ENCODE peak calls at places on chromosome 22, in five cellular contexts. S is tibial nerve; G is left ventricle myocardium inferior; Q is heart right ventricle; I is effector memory CD4-positive, alpha-beta T cell. E is an unnamed sample.

GRCh38 chr22:40805699-40806203 is 13.4 kb downstream of the SLC25A17 start:
- DNase-seq in Q (no peak), S (no peak), G (no peak), I (no peak), E (no peak)

GRCh38 chr22:47192651-47193437 is 430.4 kb downstream of the TBC1D22A start:
- DNase-seq in I (no peak), S (no peak), Q (no peak), G (no peak), E (peak)

GRCh38 chr22:44758354-44758969 is 6.1 kb downstream of the ARHGAP8 start:
- DNase-seq in S (no peak), I (no peak), Q (no peak), G (no peak), E (no peak)

GRCh38 chr22:44888491-44888941 is 121.3 kb downstream of the PHF21B start:
- DNase-seq in I (no peak), G (no peak), S (no peak), Q (no peak), E (peak)

GRCh38 chr22:43179151-43179910 is 7.6 kb downstream of the TTLL12 start:
- DNase-seq in S (no peak), G (no peak), Q (no peak), I (no peak), E (no peak)

GRCh38 chr22:33099593-33099992 is 41.4 kb upstream of the SYN3 start:
- DNase-seq in G (no peak), S (no peak), I (no peak), Q (no peak), E (no peak)

GRCh38 chr22:37638351-37639069 is 959 bp upstream of the SH3BP1 start:
- DNase-seq in G (no peak), S (no peak), Q (no peak), I (no peak), E (no peak)

GRCh38 chr22:36733271-36733670 is 29.7 kb upstream of the CACNG2 start:
- DNase-seq in S (no peak), I (no peak), G (no peak), Q (no peak), E (no peak)

GRCh38 chr22:26576026-26576680 is 13.8 kb downstream of the TPST2 start:
- DNase-seq in S (no peak), I (no peak), G (no peak), Q (no peak), E (no peak)

GRCh38 chr22:41661713-41662112 is 27.0 kb downstream of the SNU13 start:
- DNase-seq in I (no peak), Q (no peak), S (no peak), G (no peak), E (peak)

GRCh38 chr22:45958971-45959370 is 18.0 kb downstream of the WNT7B start:
- DNase-seq in Q (no peak), S (no peak), G (no peak), I (no peak), E (no peak)

GRCh38 chr22:32331918-32332725 is 25.5 kb upstream of the RFPL3 start:
- DNase-seq in G (no peak), Q (no peak), I (no peak), S (no peak), E (peak)

GRCh38 chr22:47160781-47161520 is 398.5 kb downstream of the TBC1D22A start:
- DNase-seq in G (no peak), I (no peak), S (no peak), Q (no peak), E (peak)

GRCh38 chr22:22520020-22520656 is at the start of gene ZNF280A:
- DNase-seq in I (no peak), G (no peak), Q (no peak), S (peak), E (no peak)

GRCh38 chr22:25485626-25486545 is 78.6 kb upstream of the GRK3 start:
- DNase-seq in S (no peak), I (no peak), G (no peak), Q (no peak), E (no peak)

GRCh38 chr22:25852223-25852622 is 110.2 kb downstream of the MYO18B start:
- DNase-seq in S (no peak), G (no peak), I (no peak), Q (no peak), E (no peak)

GRCh38 chr22:27717094-27717493 is 84.5 kb downstream of the MN1 start:
- DNase-seq in S (no peak), I (no peak), Q (no peak), G (no peak), E (no peak)
- H3K27ac ChIP-seq in S (no peak), I (no peak), Q (no peak), G (no peak), E (no peak)

GRCh38 chr22:29983296-29983917 is 96.9 kb upstream of the HORMAD2 start:
- DNase-seq in G (no peak), Q (no peak), S (no peak), I (no peak), E (no peak)

GRCh38 chr22:29989446-29989845 is 90.8 kb upstream of the HORMAD2 start:
- DNase-seq in Q (no peak), I (no peak), S (no peak), G (no peak), E (no peak)

GRCh38 chr22:29988719-29989118 is 91.5 kb upstream of the HORMAD2 start:
- DNase-seq in I (no peak), S (no peak), G (no peak), Q (no peak), E (no peak)

GRCh38 chr22:29985912-29986311 is 94.4 kb upstream of the HORMAD2 start:
- DNase-seq in I (no peak), S (no peak), G (no peak), Q (no peak), E (no peak)

GRCh38 chr22:29987143-29987542 is 93.1 kb upstream of the HORMAD2 start:
- DNase-seq in S (no peak), G (no peak), I (no peak), Q (no peak), E (peak)
- H3K27ac ChIP-seq in S (no peak), G (no peak), I (no peak), Q (no peak), E (no peak)

GRCh38 chr22:23804781-23805291 is 18.1 kb downstream of the SMARCB1 start:
- DNase-seq in S (no peak), G (no peak), I (no peak), Q (no peak), E (peak)
- H3K27ac ChIP-seq in S (no peak), G (peak), I (no peak), Q (no peak), E (no peak)

DNA sequence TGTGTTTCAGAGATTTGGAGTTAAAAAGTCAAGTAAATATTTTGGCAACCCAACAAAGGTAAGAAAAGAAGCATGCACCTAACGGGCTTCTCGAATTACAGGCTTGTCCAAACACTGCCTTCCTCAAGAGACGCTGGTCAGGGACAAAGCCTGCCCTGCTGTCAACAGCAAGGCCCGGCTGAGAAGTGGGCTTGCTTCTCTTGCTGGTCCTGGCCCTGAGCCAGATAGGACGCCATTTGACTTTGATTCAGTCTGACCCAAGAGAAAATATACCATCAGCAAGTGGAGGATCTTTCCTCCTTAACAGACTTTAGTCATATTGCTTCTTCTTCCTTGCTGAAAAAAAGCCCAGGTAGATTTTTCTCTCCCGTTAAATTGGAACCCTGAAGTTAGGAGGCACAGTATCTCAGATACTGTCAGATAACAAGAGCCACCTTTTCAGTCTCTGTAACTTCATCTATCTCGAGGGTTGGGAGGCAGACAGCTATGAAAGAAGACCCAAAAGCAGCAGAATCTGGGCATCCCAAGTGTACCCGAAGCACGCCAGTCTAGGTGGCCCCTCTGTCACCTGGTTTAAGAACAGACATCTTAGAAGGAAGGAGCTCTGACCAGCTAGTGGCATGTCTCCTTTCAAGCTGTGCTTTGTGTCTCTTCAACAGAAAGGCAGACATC is 57.5 kb downstream of the C22orf31 start:
- DNase-seq in G (no peak), Q (no peak), I (no peak), S (no peak), E (no peak)
- H3K27ac ChIP-seq in G (peak), Q (no peak), I (no peak), S (peak), E (no peak)

GRCh38 chr22:17920145-17920605 is 104.2 kb downstream of the MICAL3 start:
- DNase-seq in S (no peak), I (no peak), Q (peak), G (peak), E (no peak)

GRCh38 chr22:17921871-17922821 is 102.2 kb downstream of the MICAL3 start:
- DNase-seq in Q (peak), I (no peak), S (no peak), G (peak), E (no peak)

GRCh38 chr22:17922925-17923898 is 101.1 kb downstream of the MICAL3 start:
- DNase-seq in G (no peak), Q (no peak), S (no peak), I (no peak), E (no peak)

GRCh38 chr22:17919276-17920144 is 104.9 kb downstream of the MICAL3 start:
- DNase-seq in G (peak), S (no peak), Q (peak), I (no peak), E (no peak)

DNA sequence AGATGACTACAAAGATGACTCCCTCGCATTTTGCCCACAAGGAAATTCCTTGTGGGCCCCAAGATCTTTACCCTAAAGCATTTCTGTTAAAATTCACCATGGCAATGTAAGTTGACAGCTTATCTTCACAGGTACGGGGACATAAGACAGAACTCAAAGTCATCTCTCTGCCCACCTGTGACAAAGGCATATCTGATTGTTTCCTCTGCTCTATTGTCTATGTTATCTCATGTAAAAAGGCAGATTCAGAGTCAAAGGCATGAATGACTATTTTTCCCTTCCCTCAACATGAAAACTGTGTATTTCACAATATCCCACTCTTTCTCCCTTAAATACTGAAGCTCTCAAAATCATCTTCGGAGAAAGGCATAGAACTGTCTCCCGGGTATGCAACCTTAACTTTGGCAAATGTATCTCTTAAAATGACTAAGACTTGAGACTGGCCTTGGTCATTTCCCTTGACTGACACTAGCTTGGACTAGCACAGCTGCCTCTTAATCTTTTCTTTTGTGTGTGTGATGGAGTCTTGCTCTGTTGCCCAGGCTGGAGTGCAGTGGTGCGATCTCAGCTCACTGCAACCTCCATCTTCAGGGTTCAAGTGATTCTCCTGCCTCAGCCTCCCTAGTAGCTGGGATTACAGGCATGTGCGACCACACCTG is 103.2 kb downstream of the MICAL3 start:
- DNase-seq in G (no peak), Q (no peak), S (no peak), I (no peak), E (no peak)
- H3K27ac ChIP-seq in G (peak), Q (peak), S (peak), I (no peak), E (no peak)

GRCh38 chr22:17257091-17257490 is 37.9 kb upstream of the ADA2 start:
- DNase-seq in S (no peak), I (no peak), Q (no peak), G (no peak), E (no peak)
- H3K27ac ChIP-seq in S (no peak), I (no peak), Q (peak), G (peak), E (no peak)

GRCh38 chr22:39562839-39563489 is 7.6 kb upstream of the CACNA1I start:
- DNase-seq in Q (no peak), I (no peak), S (no peak), G (no peak), E (no peak)

GRCh38 chr22:39560127-39560526 is 10.4 kb upstream of the CACNA1I start:
- DNase-seq in I (no peak), Q (no peak), G (no peak), S (no peak), E (no peak)

GRCh38 chr22:39567135-39567946 is 3.2 kb upstream of the CACNA1I start:
- DNase-seq in I (peak), S (no peak), G (no peak), Q (no peak), E (no peak)

GRCh38 chr22:39565414-39565944 is 5.1 kb upstream of the CACNA1I start:
- DNase-seq in S (no peak), Q (no peak), G (no peak), I (no peak), E (no peak)

DNA sequence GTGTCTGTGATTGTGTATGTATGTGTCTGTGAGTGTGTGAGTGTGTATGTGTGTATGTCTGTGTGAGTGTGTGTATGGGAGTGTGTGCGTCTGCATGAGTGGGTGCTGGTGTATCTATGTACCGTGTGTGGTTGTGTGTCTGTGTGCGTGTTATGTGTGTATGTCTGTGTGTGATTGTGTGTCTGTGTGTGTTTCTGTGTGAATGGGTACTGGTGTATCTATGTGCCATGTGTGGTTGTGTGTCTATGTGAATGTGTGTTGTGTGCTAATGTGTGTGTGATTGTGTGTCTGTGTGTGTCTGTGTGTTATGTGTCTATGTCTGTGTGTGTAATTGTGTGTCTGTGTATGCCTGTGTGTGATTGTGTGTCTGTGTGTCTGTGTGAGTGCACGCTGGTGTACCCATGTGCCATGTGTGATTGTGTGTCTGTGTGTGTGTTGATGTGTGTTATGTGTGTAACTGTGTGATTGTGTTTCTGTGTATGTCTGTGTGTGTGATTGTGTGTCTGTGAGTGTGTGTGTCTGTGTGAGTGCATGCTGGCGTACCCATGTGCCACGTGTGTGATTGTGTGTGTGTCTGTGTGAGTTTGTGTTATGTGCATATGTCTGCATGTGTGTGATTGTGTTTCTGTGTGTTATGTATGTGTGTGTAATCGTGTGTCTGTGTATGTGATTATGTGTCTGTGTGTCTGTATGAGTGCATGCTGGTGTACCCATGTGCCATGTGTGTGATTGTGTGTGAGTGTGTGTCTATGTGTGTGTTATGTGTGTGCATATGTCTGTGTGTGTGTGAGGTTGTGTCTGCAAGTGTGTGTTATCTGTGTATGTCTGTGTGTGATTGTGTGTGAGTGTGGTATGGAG is 6.8 kb upstream of the CACNA1I start:
- DNase-seq in G (no peak), S (no peak), I (no peak), Q (no peak), E (no peak)
- H3K27ac ChIP-seq in G (no peak), S (no peak), I (no peak), Q (no peak), E (no peak)

DNA sequence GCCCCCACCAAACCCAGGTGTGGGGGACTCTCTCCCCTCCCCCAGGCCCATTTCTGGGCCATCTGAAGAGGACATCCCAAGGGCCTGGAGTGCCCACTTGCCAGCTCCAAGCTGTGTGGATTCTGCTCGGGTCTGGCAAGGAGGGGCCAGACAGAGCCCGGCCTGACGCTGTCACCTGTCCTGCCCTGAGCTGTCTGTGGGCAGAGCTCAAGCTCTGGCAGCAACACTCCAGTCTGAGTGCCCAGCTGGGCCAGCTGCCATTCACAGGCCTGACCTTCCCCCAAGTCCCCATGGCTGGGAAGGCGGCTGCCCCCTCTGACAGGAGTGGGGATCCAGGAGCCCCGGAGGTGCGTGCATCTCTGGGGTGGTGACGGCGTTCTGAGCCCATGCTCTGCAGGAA is 6.2 kb upstream of the PIM3 start:
- DNase-seq in S (no peak), I (no peak), Q (peak), G (peak), E (peak)
- H3K27ac ChIP-seq in S (peak), I (no peak), Q (peak), G (peak), E (no peak)

DNA sequence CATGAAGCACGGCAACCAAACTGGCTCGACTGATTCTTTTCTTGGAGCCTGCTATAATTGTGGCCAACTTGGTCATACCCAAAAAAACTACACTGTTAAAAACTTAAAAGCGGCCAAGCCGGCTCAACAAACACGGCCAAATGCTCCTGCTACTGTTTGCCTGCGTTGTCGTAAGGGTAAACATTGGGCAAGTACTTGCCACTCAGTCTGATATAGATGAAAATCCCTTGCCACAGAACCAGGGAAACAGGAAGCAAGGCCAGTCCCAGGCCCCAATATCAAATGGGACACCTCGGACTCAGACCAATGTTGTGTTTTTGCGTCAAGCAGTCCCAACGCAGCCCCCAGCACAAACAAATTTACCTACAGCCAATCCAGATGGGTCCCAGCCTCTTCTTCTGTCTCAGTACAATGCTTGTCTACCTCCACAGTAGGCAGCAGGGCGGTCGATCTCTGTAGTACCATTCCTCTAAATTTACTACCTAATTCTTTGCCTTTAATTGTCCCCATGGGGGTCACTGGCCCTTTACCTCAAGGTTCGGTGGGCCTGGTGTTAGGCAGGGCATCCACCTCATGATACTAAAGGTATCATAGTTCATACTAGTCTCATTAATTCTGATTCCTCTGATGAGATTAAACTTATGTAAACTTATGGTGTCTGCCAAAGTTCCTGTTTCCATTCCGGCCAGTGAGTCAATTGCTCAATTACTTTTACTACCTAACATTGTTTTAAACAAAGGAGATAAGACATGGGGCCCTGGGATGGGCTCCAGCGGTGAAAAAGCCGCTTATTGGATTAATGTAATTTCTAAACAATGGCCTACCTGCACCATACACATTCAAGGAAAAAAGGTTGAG is 3.7 kb upstream of the COMT start:
- DNase-seq in I (no peak), Q (no peak), S (no peak), G (no peak), E (no peak)
- H3K27ac ChIP-seq in I (no peak), Q (no peak), S (no peak), G (no peak), E (no peak)

E was measured in aorta.